ENCODE peak calls at places on chromosomes 5 and 9, in seven cellular contexts. One of them, this sample, is unnamed.

GRCh38 chr5:99060306-99061261 is 131.8 kb upstream of the CHD1 start:
- DNase-seq in MM.1S: peak
- DNase-seq in AG09319: peak
- DNase-seq in fibroblast of mammary gland: peak
- DNase-seq in hepatocyte: peak
- DNase-seq in Calu3: peak
- DNase-seq in epithelial cell of esophagus: peak
- DNase-seq in this sample: peak

GRCh38 chr9:136685792-136686533 is 1.3 kb downstream of the AGPAT2 start:
- DNase-seq in MM.1S: no peak
- DNase-seq in AG09319: no peak
- DNase-seq in fibroblast of mammary gland: no peak
- DNase-seq in hepatocyte: no peak
- DNase-seq in Calu3: no peak
- DNase-seq in epithelial cell of esophagus: no peak
- DNase-seq in this sample: no peak

GRCh38 chr5:57036621-57037160 is 84.8 kb upstream of the MIER3 start:
- DNase-seq in MM.1S: no peak
- DNase-seq in AG09319: no peak
- DNase-seq in fibroblast of mammary gland: peak
- DNase-seq in hepatocyte: no peak
- DNase-seq in Calu3: no peak
- DNase-seq in epithelial cell of esophagus: no peak
- DNase-seq in this sample: no peak

GRCh38 chr5:148443998-148444397 is 60.2 kb downstream of the FBXO38 start:
- DNase-seq in MM.1S: peak
- DNase-seq in AG09319: peak
- DNase-seq in fibroblast of mammary gland: peak
- DNase-seq in hepatocyte: peak
- DNase-seq in Calu3: peak
- DNase-seq in epithelial cell of esophagus: peak
- DNase-seq in this sample: peak

GRCh38 chr5:118336468-118336867 is 651.9 kb downstream of the DTWD2 start:
- DNase-seq in MM.1S: no peak
- DNase-seq in AG09319: no peak
- DNase-seq in fibroblast of mammary gland: no peak
- DNase-seq in hepatocyte: no peak
- DNase-seq in Calu3: no peak
- DNase-seq in epithelial cell of esophagus: no peak
- DNase-seq in this sample: no peak

GRCh38 chr9:21789541-21790037 is 12.8 kb upstream of the MTAP start:
- DNase-seq in MM.1S: peak
- DNase-seq in AG09319: peak
- DNase-seq in fibroblast of mammary gland: peak
- DNase-seq in hepatocyte: peak
- DNase-seq in Calu3: no peak
- DNase-seq in epithelial cell of esophagus: peak
- DNase-seq in this sample: peak

GRCh38 chr5:142671801-142672200 is 14.1 kb downstream of the FGF1 start:
- DNase-seq in MM.1S: no peak
- DNase-seq in AG09319: peak
- DNase-seq in fibroblast of mammary gland: peak
- DNase-seq in hepatocyte: no peak
- DNase-seq in Calu3: no peak
- DNase-seq in epithelial cell of esophagus: peak
- DNase-seq in this sample: no peak

GRCh38 chr5:1648806-1649205 is 125.0 kb upstream of the LPCAT1 start:
- DNase-seq in MM.1S: no peak
- DNase-seq in AG09319: peak
- DNase-seq in fibroblast of mammary gland: peak
- DNase-seq in hepatocyte: no peak
- DNase-seq in Calu3: no peak
- DNase-seq in epithelial cell of esophagus: no peak
- DNase-seq in this sample: no peak

GRCh38 chr5:760363-761205 is 23.9 kb downstream of the ZDHHC11B start:
- DNase-seq in MM.1S: peak
- DNase-seq in AG09319: no peak
- DNase-seq in fibroblast of mammary gland: no peak
- DNase-seq in hepatocyte: peak
- DNase-seq in Calu3: no peak
- DNase-seq in epithelial cell of esophagus: no peak
- DNase-seq in this sample: no peak

GRCh38 chr9:12464910-12465512 is 228.2 kb upstream of the TYRP1 start:
- DNase-seq in MM.1S: peak
- DNase-seq in AG09319: no peak
- DNase-seq in fibroblast of mammary gland: peak
- DNase-seq in hepatocyte: peak
- DNase-seq in Calu3: peak
- DNase-seq in epithelial cell of esophagus: peak
- DNase-seq in this sample: peak

GRCh38 chr5:14816999-14817761 is 54.4 kb downstream of the ANKH start:
- DNase-seq in MM.1S: no peak
- DNase-seq in AG09319: peak
- DNase-seq in fibroblast of mammary gland: peak
- DNase-seq in hepatocyte: no peak
- DNase-seq in Calu3: no peak
- DNase-seq in epithelial cell of esophagus: peak
- DNase-seq in this sample: no peak

GRCh38 chr5:136203303-136203922 is 10.5 kb upstream of the SMIM32 start:
- DNase-seq in MM.1S: no peak
- DNase-seq in AG09319: no peak
- DNase-seq in fibroblast of mammary gland: no peak
- DNase-seq in hepatocyte: no peak
- DNase-seq in Calu3: no peak
- DNase-seq in epithelial cell of esophagus: no peak
- DNase-seq in this sample: no peak

GRCh38 chr5:170719551-170719950 is 64.0 kb upstream of the GABRP start:
- DNase-seq in MM.1S: no peak
- DNase-seq in AG09319: no peak
- DNase-seq in fibroblast of mammary gland: no peak
- DNase-seq in hepatocyte: no peak
- DNase-seq in Calu3: no peak
- DNase-seq in epithelial cell of esophagus: no peak
- DNase-seq in this sample: no peak

GRCh38 chr9:37371565-37372464 is 50.7 kb upstream of the GRHPR start:
- DNase-seq in MM.1S: no peak
- DNase-seq in AG09319: no peak
- DNase-seq in fibroblast of mammary gland: peak
- DNase-seq in hepatocyte: peak
- DNase-seq in Calu3: no peak
- DNase-seq in epithelial cell of esophagus: no peak
- DNase-seq in this sample: no peak

GRCh38 chr9:37373621-37374020 is 48.9 kb upstream of the GRHPR start:
- DNase-seq in MM.1S: no peak
- DNase-seq in AG09319: no peak
- DNase-seq in fibroblast of mammary gland: no peak
- DNase-seq in hepatocyte: no peak
- DNase-seq in Calu3: no peak
- DNase-seq in epithelial cell of esophagus: no peak
- DNase-seq in this sample: no peak

GRCh38 chr9:37377688-37378612 is 44.5 kb upstream of the GRHPR start:
- DNase-seq in MM.1S: no peak
- DNase-seq in AG09319: no peak
- DNase-seq in fibroblast of mammary gland: no peak
- DNase-seq in hepatocyte: no peak
- DNase-seq in Calu3: no peak
- DNase-seq in epithelial cell of esophagus: no peak
- DNase-seq in this sample: peak

GRCh38 chr9:37372839-37373238 is 49.7 kb upstream of the GRHPR start:
- DNase-seq in MM.1S: no peak
- DNase-seq in AG09319: no peak
- DNase-seq in fibroblast of mammary gland: no peak
- DNase-seq in hepatocyte: no peak
- DNase-seq in Calu3: no peak
- DNase-seq in epithelial cell of esophagus: no peak
- DNase-seq in this sample: no peak

GRCh38 chr9:37374892-37375291 is 47.6 kb upstream of the GRHPR start:
- DNase-seq in MM.1S: no peak
- DNase-seq in AG09319: no peak
- DNase-seq in fibroblast of mammary gland: no peak
- DNase-seq in hepatocyte: no peak
- DNase-seq in Calu3: no peak
- DNase-seq in epithelial cell of esophagus: no peak
- DNase-seq in this sample: peak
- TF ChIP-seq CTCF in MM.1S: no peak
- TF ChIP-seq CTCF in AG09319: no peak
- TF ChIP-seq CTCF in fibroblast of mammary gland: no peak
- TF ChIP-seq CTCF in hepatocyte: no peak
- TF ChIP-seq CTCF in Calu3: no peak
- TF ChIP-seq CTCF in epithelial cell of esophagus: no peak
- TF ChIP-seq CTCF in this sample: peak

GRCh38 chr5:168365581-168366081 is 74.2 kb downstream of the WWC1 start:
- DNase-seq in MM.1S: no peak
- DNase-seq in AG09319: no peak
- DNase-seq in fibroblast of mammary gland: peak
- DNase-seq in hepatocyte: peak
- DNase-seq in Calu3: peak
- DNase-seq in epithelial cell of esophagus: peak
- DNase-seq in this sample: no peak
- TF ChIP-seq CTCF in MM.1S: no peak
- TF ChIP-seq CTCF in AG09319: peak
- TF ChIP-seq CTCF in fibroblast of mammary gland: peak
- TF ChIP-seq CTCF in hepatocyte: peak
- TF ChIP-seq CTCF in Calu3: peak
- TF ChIP-seq CTCF in epithelial cell of esophagus: peak
- TF ChIP-seq CTCF in this sample: no peak

DNA sequence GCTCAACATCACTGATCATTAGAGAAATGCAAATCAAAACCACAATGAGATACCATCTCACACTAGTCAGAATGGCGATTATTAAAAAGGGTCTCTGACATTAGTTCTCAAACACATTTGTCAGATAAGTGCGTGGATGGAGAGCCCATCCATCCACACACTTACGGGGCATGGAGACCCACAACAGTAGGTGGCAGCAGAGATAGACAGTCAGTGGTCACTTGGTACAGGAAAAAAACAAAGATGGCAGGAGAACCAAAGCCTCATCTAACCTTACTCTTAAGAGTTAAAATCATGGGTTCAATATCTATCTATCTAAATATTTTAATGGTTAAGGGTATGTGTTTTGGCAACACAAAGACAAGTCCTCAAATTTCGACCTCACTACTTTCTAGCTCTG is 1378.7 kb upstream of the C9orf72 start:
- DNase-seq in MM.1S: no peak
- DNase-seq in AG09319: no peak
- DNase-seq in fibroblast of mammary gland: peak
- DNase-seq in hepatocyte: no peak
- DNase-seq in Calu3: no peak
- DNase-seq in epithelial cell of esophagus: peak
- DNase-seq in this sample: no peak
- TF ChIP-seq CTCF in MM.1S: no peak
- TF ChIP-seq CTCF in AG09319: no peak
- TF ChIP-seq CTCF in fibroblast of mammary gland: peak
- TF ChIP-seq CTCF in hepatocyte: peak
- TF ChIP-seq CTCF in Calu3: no peak
- TF ChIP-seq CTCF in epithelial cell of esophagus: peak
- TF ChIP-seq CTCF in this sample: peak

GRCh38 chr5:91797581-91797980 is 414.5 kb upstream of the ARRDC3 start:
- DNase-seq in MM.1S: no peak
- DNase-seq in AG09319: no peak
- DNase-seq in fibroblast of mammary gland: no peak
- DNase-seq in hepatocyte: no peak
- DNase-seq in Calu3: no peak
- DNase-seq in epithelial cell of esophagus: no peak
- DNase-seq in this sample: no peak

GRCh38 chr5:91794856-91795548 is 411.9 kb upstream of the ARRDC3 start:
- DNase-seq in MM.1S: no peak
- DNase-seq in AG09319: no peak
- DNase-seq in fibroblast of mammary gland: peak
- DNase-seq in hepatocyte: no peak
- DNase-seq in Calu3: no peak
- DNase-seq in epithelial cell of esophagus: no peak
- DNase-seq in this sample: no peak

DNA sequence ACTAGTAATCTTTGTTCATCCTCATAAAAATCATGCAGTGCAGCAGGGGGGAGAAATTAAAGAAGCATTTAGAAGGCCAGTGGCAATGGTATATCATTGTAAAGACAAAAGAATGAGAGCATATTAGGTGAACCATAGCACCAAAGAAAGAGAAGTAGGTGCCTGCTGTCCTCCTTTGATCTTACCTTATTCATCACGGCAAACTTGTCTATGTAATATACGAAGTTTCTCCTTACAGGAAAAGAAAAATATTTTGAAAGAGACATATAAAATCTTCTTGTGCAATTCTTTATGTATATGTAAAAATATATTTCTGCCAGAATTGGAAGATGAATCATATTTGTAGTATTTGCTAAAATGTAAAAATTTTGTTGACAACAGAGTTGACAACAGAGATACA is 411.3 kb upstream of the ARRDC3 start:
- DNase-seq in MM.1S: no peak
- DNase-seq in AG09319: no peak
- DNase-seq in fibroblast of mammary gland: no peak
- DNase-seq in hepatocyte: no peak
- DNase-seq in Calu3: no peak
- DNase-seq in epithelial cell of esophagus: no peak
- DNase-seq in this sample: no peak
- TF ChIP-seq CTCF in MM.1S: no peak
- TF ChIP-seq CTCF in AG09319: no peak
- TF ChIP-seq CTCF in fibroblast of mammary gland: no peak
- TF ChIP-seq CTCF in hepatocyte: no peak
- TF ChIP-seq CTCF in Calu3: no peak
- TF ChIP-seq CTCF in epithelial cell of esophagus: no peak
- TF ChIP-seq CTCF in this sample: no peak